ENCODE peak calls at places on chromosome 16, in eight cellular contexts. A, F, I, V, G, R, Q and T are unnamed samples.

GRCh38 chr16:87152221-87152755 is 164.9 kb downstream of the C16orf95 start:
- DNase-seq in A (no peak), F (no peak), I (no peak), V (no peak), G (no peak), R (no peak), Q (no peak), T (no peak)

GRCh38 chr16:2846511-2847310 is 11.3 kb downstream of the PRSS22 start:
- DNase-seq in A (peak), F (peak), I (peak), V (peak), G (no peak), R (no peak), Q (no peak), T (no peak)

GRCh38 chr16:81554993-81555392 is 110.4 kb downstream of the CMIP start:
- DNase-seq in A (no peak), F (no peak), I (no peak), V (no peak), G (no peak), R (no peak), Q (no peak), T (no peak)

GRCh38 chr16:83215417-83216001 is 588.7 kb downstream of the CDH13 start:
- DNase-seq in A (peak), F (peak), I (peak), V (peak), G (peak), R (peak), Q (peak), T (peak)

GRCh38 chr16:13919330-13919682 is 648 bp upstream of the ERCC4 start:
- DNase-seq in A (peak), F (no peak), I (no peak), V (peak), G (no peak), R (peak), Q (no peak), T (no peak)

GRCh38 chr16:64440421-64440831 is 681.4 kb downstream of the CDH11 start:
- DNase-seq in A (no peak), F (peak), I (peak), V (peak), G (peak), R (no peak), Q (no peak), T (no peak)

GRCh38 chr16:52573365-52574104 is 26.6 kb upstream of the TOX3 start:
- DNase-seq in A (no peak), F (no peak), I (no peak), V (no peak), G (no peak), R (no peak), Q (no peak), T (no peak)

GRCh38 chr16:4115209-4115940 is 867 bp downstream of the ADCY9 start:
- DNase-seq in A (peak), F (peak), I (peak), V (peak), G (peak), R (peak), Q (peak), T (peak)

GRCh38 chr16:88498576-88499208 is 45.6 kb downstream of the ZFPM1 start:
- DNase-seq in A (no peak), F (no peak), I (no peak), V (no peak), G (no peak), R (no peak), Q (no peak), T (no peak)

GRCh38 chr16:20225334-20225733 is 102.0 kb downstream of the GP2 start:
- DNase-seq in A (no peak), F (no peak), I (no peak), V (no peak), G (no peak), R (no peak), Q (no peak), T (no peak)

GRCh38 chr16:30736995-30737793 is 11.0 kb upstream of the PHKG2 start:
- DNase-seq in A (no peak), F (no peak), I (no peak), V (no peak), G (no peak), R (no peak), Q (no peak), T (no peak)

GRCh38 chr16:57871457-57871856 is 69.2 kb upstream of the KIFC3 start:
- DNase-seq in A (no peak), F (no peak), I (peak), V (peak), G (no peak), R (no peak), Q (no peak), T (no peak)

GRCh38 chr16:23408242-23409201 is 44.5 kb downstream of the COG7 start:
- DNase-seq in A (peak), F (no peak), I (peak), V (peak), G (no peak), R (no peak), Q (no peak), T (no peak)

GRCh38 chr16:31354394-31355291 is at the start of gene ITGAX:
- DNase-seq in A (no peak), F (no peak), I (peak), V (peak), G (no peak), R (peak), Q (no peak), T (no peak)

GRCh38 chr16:77991701-77992100 is 30.6 kb upstream of the CLEC3A start:
- DNase-seq in A (no peak), F (no peak), I (no peak), V (no peak), G (no peak), R (no peak), Q (no peak), T (no peak)

GRCh38 chr16:80993293-80993691 is 13.4 kb downstream of the CMC2 start:
- DNase-seq in A (no peak), F (peak), I (peak), V (peak), G (peak), R (no peak), Q (no peak), T (no peak)

GRCh38 chr16:19980866-19981265 is 92.8 kb downstream of the GPR139 start:
- DNase-seq in A (peak), F (no peak), I (peak), V (peak), G (no peak), R (no peak), Q (peak), T (no peak)

GRCh38 chr16:55501549-55502322 is 7.1 kb upstream of the LPCAT2 start:
- DNase-seq in A (peak), F (no peak), I (no peak), V (peak), G (no peak), R (no peak), Q (peak), T (no peak)

GRCh38 chr16:27867122-27868110 is 196.1 kb downstream of the GSG1L start:
- DNase-seq in A (peak), F (peak), I (peak), V (peak), G (peak), R (peak), Q (peak), T (peak)

GRCh38 chr16:58043571-58044155 is 18.1 kb downstream of the MMP15 start:
- DNase-seq in A (no peak), F (no peak), I (no peak), V (no peak), G (no peak), R (no peak), Q (no peak), T (no peak)

GRCh38 chr16:8474576-8474975 is 115.7 kb downstream of the TMEM114 start:
- DNase-seq in A (no peak), F (no peak), I (no peak), V (no peak), G (no peak), R (no peak), Q (no peak), T (no peak)

GRCh38 chr16:27489421-27489820 is 60.3 kb downstream of the GTF3C1 start:
- DNase-seq in A (no peak), F (no peak), I (no peak), V (no peak), G (no peak), R (no peak), Q (no peak), T (no peak)

GRCh38 chr16:1343428-1344242 is 8.0 kb downstream of the TSR3 start:
- DNase-seq in A (no peak), F (no peak), I (no peak), V (no peak), G (no peak), R (no peak), Q (no peak), T (no peak)

GRCh38 chr16:26569793-26570192 is 496.9 kb upstream of the C16orf82 start:
- DNase-seq in A (peak), F (no peak), I (no peak), V (peak), G (no peak), R (peak), Q (peak), T (peak)

GRCh38 chr16:74485916-74486315 is 64.6 kb upstream of the CLEC18B start:
- DNase-seq in A (no peak), F (no peak), I (no peak), V (no peak), G (no peak), R (no peak), Q (no peak), T (no peak)

GRCh38 chr16:12904041-12904671 is 2.8 kb downstream of the SHISA9 start:
- DNase-seq in A (no peak), F (no peak), I (no peak), V (no peak), G (no peak), R (no peak), Q (no peak), T (peak)

GRCh38 chr16:15616475-15616874 is 26.5 kb downstream of the MARF1 start:
- DNase-seq in A (no peak), F (no peak), I (no peak), V (no peak), G (no peak), R (no peak), Q (no peak), T (no peak)

GRCh38 chr16:48231675-48232214 is 12.4 kb upstream of the LONP2 start:
- DNase-seq in A (peak), F (peak), I (peak), V (peak), G (no peak), R (peak), Q (peak), T (no peak)

GRCh38 chr16:30923554-30924085 is at the start of gene FBXL19:
- DNase-seq in A (peak), F (no peak), I (no peak), V (no peak), G (no peak), R (no peak), Q (peak), T (peak)

GRCh38 chr16:81697886-81698635 is 81.0 kb upstream of the PLCG2 start:
- DNase-seq in A (no peak), F (no peak), I (no peak), V (no peak), G (no peak), R (no peak), Q (no peak), T (no peak)

GRCh38 chr16:73732681-73733080 is 563.9 kb upstream of the PSMD7 start:
- DNase-seq in A (no peak), F (no peak), I (no peak), V (no peak), G (no peak), R (no peak), Q (no peak), T (no peak)

GRCh38 chr16:56029026-56029425 is 153.9 kb upstream of the CES5A start:
- DNase-seq in A (peak), F (no peak), I (no peak), V (peak), G (no peak), R (no peak), Q (no peak), T (peak)

GRCh38 chr16:3020247-3020603 is at the start of gene TNFRSF12A:
- DNase-seq in A (peak), F (no peak), I (peak), V (peak), G (peak), R (peak), Q (peak), T (peak)

GRCh38 chr16:2194852-2195315 is 1.5 kb downstream of the CASKIN1 start:
- DNase-seq in A (peak), F (no peak), I (peak), V (peak), G (no peak), R (peak), Q (peak), T (no peak)

GRCh38 chr16:30524575-30525571 is 1.5 kb downstream of the ZNF768 start:
- DNase-seq in A (no peak), F (no peak), I (no peak), V (no peak), G (no peak), R (no peak), Q (no peak), T (no peak)

GRCh38 chr16:57893559-57894389 is 77.2 kb downstream of the CNGB1 start:
- DNase-seq in A (no peak), F (peak), I (peak), V (peak), G (no peak), R (no peak), Q (no peak), T (no peak)

GRCh38 chr16:50718761-50719400 is 23.0 kb upstream of the CYLD start:
- DNase-seq in A (no peak), F (no peak), I (no peak), V (no peak), G (no peak), R (no peak), Q (no peak), T (no peak)